ENCODE peak calls at places on chromosomes 12 and 14, in seven cellular contexts. One of them, this sample, is unnamed.

GRCh38 chr12:60501124-60501729 is 905.4 kb downstream of the SLC16A7 start:
- DNase-seq in brain microvascular endothelial cell: peak
- DNase-seq in hypothalamus: no peak
- DNase-seq in CD8-positive, alpha-beta memory T cell: no peak
- DNase-seq in thoracic aorta: no peak
- DNase-seq in dermis microvascular lymphatic vessel endothelial cell: peak
- DNase-seq in osteoblast: no peak
- DNase-seq in this sample: peak

GRCh38 chr14:71230897-71231296 is 323.6 kb downstream of the PCNX1 start:
- DNase-seq in brain microvascular endothelial cell: no peak
- DNase-seq in hypothalamus: no peak
- DNase-seq in CD8-positive, alpha-beta memory T cell: no peak
- DNase-seq in thoracic aorta: no peak
- DNase-seq in dermis microvascular lymphatic vessel endothelial cell: no peak
- DNase-seq in osteoblast: no peak
- DNase-seq in this sample: no peak

GRCh38 chr14:76919811-76920571 is 93.8 kb downstream of the LRRC74A start:
- DNase-seq in brain microvascular endothelial cell: peak
- DNase-seq in hypothalamus: no peak
- DNase-seq in CD8-positive, alpha-beta memory T cell: no peak
- DNase-seq in thoracic aorta: peak
- DNase-seq in dermis microvascular lymphatic vessel endothelial cell: peak
- DNase-seq in osteoblast: peak
- DNase-seq in this sample: peak

GRCh38 chr12:108305520-108305919 is 33.6 kb downstream of the CMKLR1 start:
- DNase-seq in brain microvascular endothelial cell: peak
- DNase-seq in hypothalamus: no peak
- DNase-seq in CD8-positive, alpha-beta memory T cell: no peak
- DNase-seq in thoracic aorta: peak
- DNase-seq in dermis microvascular lymphatic vessel endothelial cell: peak
- DNase-seq in osteoblast: peak
- DNase-seq in this sample: peak

GRCh38 chr12:7905071-7905470 is 30.9 kb downstream of the SLC2A3 start:
- DNase-seq in brain microvascular endothelial cell: no peak
- DNase-seq in hypothalamus: no peak
- DNase-seq in CD8-positive, alpha-beta memory T cell: no peak
- DNase-seq in thoracic aorta: no peak
- DNase-seq in dermis microvascular lymphatic vessel endothelial cell: peak
- DNase-seq in osteoblast: no peak
- DNase-seq in this sample: peak

GRCh38 chr12:5390174-5390799 is 41.6 kb upstream of the NTF3 start:
- DNase-seq in brain microvascular endothelial cell: no peak
- DNase-seq in hypothalamus: no peak
- DNase-seq in CD8-positive, alpha-beta memory T cell: no peak
- DNase-seq in thoracic aorta: no peak
- DNase-seq in dermis microvascular lymphatic vessel endothelial cell: no peak
- DNase-seq in osteoblast: no peak
- DNase-seq in this sample: no peak

GRCh38 chr14:86022031-86022629 is 492.2 kb downstream of the FLRT2 start:
- DNase-seq in brain microvascular endothelial cell: peak
- DNase-seq in hypothalamus: no peak
- DNase-seq in CD8-positive, alpha-beta memory T cell: no peak
- DNase-seq in thoracic aorta: no peak
- DNase-seq in dermis microvascular lymphatic vessel endothelial cell: no peak
- DNase-seq in osteoblast: no peak
- DNase-seq in this sample: no peak

GRCh38 chr14:90383731-90384542 is 12.9 kb upstream of the CALM1 start:
- DNase-seq in brain microvascular endothelial cell: peak
- DNase-seq in hypothalamus: peak
- DNase-seq in CD8-positive, alpha-beta memory T cell: peak
- DNase-seq in thoracic aorta: peak
- DNase-seq in dermis microvascular lymphatic vessel endothelial cell: peak
- DNase-seq in osteoblast: no peak
- DNase-seq in this sample: peak

GRCh38 chr12:116434155-116435065 is 124.8 kb upstream of the MAP1LC3B2 start:
- DNase-seq in brain microvascular endothelial cell: peak
- DNase-seq in hypothalamus: no peak
- DNase-seq in CD8-positive, alpha-beta memory T cell: no peak
- DNase-seq in thoracic aorta: peak
- DNase-seq in dermis microvascular lymphatic vessel endothelial cell: peak
- DNase-seq in osteoblast: peak
- DNase-seq in this sample: peak

GRCh38 chr12:67986632-67987031 is 2.6 kb upstream of the IFNG-AS1 start:
- DNase-seq in brain microvascular endothelial cell: no peak
- DNase-seq in hypothalamus: no peak
- DNase-seq in CD8-positive, alpha-beta memory T cell: no peak
- DNase-seq in thoracic aorta: no peak
- DNase-seq in dermis microvascular lymphatic vessel endothelial cell: no peak
- DNase-seq in osteoblast: no peak
- DNase-seq in this sample: no peak

GRCh38 chr12:106774808-106775524 is 484 bp downstream of the RIC8B start:
- DNase-seq in brain microvascular endothelial cell: no peak
- DNase-seq in hypothalamus: no peak
- DNase-seq in CD8-positive, alpha-beta memory T cell: peak
- DNase-seq in thoracic aorta: no peak
- DNase-seq in dermis microvascular lymphatic vessel endothelial cell: no peak
- DNase-seq in osteoblast: no peak
- DNase-seq in this sample: no peak

GRCh38 chr12:6699989-6700645 is 498 bp downstream of the PIANP start:
- DNase-seq in brain microvascular endothelial cell: no peak
- DNase-seq in hypothalamus: no peak
- DNase-seq in CD8-positive, alpha-beta memory T cell: no peak
- DNase-seq in thoracic aorta: no peak
- DNase-seq in dermis microvascular lymphatic vessel endothelial cell: no peak
- DNase-seq in osteoblast: peak
- DNase-seq in this sample: no peak

GRCh38 chr12:132702640-132703039 is 8.0 kb upstream of the PGAM5 start:
- DNase-seq in brain microvascular endothelial cell: no peak
- DNase-seq in hypothalamus: no peak
- DNase-seq in CD8-positive, alpha-beta memory T cell: no peak
- DNase-seq in thoracic aorta: no peak
- DNase-seq in dermis microvascular lymphatic vessel endothelial cell: no peak
- DNase-seq in osteoblast: peak
- DNase-seq in this sample: no peak

GRCh38 chr12:40622246-40622838 is 69.9 kb upstream of the CNTN1 start:
- DNase-seq in brain microvascular endothelial cell: peak
- DNase-seq in hypothalamus: no peak
- DNase-seq in CD8-positive, alpha-beta memory T cell: no peak
- DNase-seq in thoracic aorta: peak
- DNase-seq in dermis microvascular lymphatic vessel endothelial cell: peak
- DNase-seq in osteoblast: peak
- DNase-seq in this sample: peak

GRCh38 chr12:45731376-45731775 is 1.9 kb downstream of the ARID2 start:
- DNase-seq in brain microvascular endothelial cell: no peak
- DNase-seq in hypothalamus: no peak
- DNase-seq in CD8-positive, alpha-beta memory T cell: no peak
- DNase-seq in thoracic aorta: no peak
- DNase-seq in dermis microvascular lymphatic vessel endothelial cell: peak
- DNase-seq in osteoblast: no peak
- DNase-seq in this sample: no peak

GRCh38 chr14:57533214-57533613 is 39.6 kb upstream of the CCDC198 start:
- DNase-seq in brain microvascular endothelial cell: peak
- DNase-seq in hypothalamus: no peak
- DNase-seq in CD8-positive, alpha-beta memory T cell: no peak
- DNase-seq in thoracic aorta: no peak
- DNase-seq in dermis microvascular lymphatic vessel endothelial cell: peak
- DNase-seq in osteoblast: no peak
- DNase-seq in this sample: peak

GRCh38 chr12:1325666-1326065 is 268.7 kb downstream of the FBXL14 start:
- DNase-seq in brain microvascular endothelial cell: no peak
- DNase-seq in hypothalamus: no peak
- DNase-seq in CD8-positive, alpha-beta memory T cell: no peak
- DNase-seq in thoracic aorta: no peak
- DNase-seq in dermis microvascular lymphatic vessel endothelial cell: no peak
- DNase-seq in osteoblast: no peak
- DNase-seq in this sample: no peak

GRCh38 chr12:62606654-62607053 is 140.0 kb downstream of the MON2 start:
- DNase-seq in brain microvascular endothelial cell: no peak
- DNase-seq in hypothalamus: no peak
- DNase-seq in CD8-positive, alpha-beta memory T cell: no peak
- DNase-seq in thoracic aorta: no peak
- DNase-seq in dermis microvascular lymphatic vessel endothelial cell: no peak
- DNase-seq in osteoblast: no peak
- DNase-seq in this sample: no peak